ENCODE peak calls at places on chromosomes 4 and X, in six cellular contexts. K is K562, D is HepG2, B is HCT116, W is GM12878, X is H1. Q is an unnamed sample.

GRCh38 chr4:7697821-7698220 is 241.8 kb downstream of the AFAP1 start:
- DNase-seq in D (no peak), B (no peak), K (no peak), W (no peak), X (no peak), Q (no peak)

GRCh38 chr4:90845777-90846176 is 718.6 kb downstream of the CCSER1 start:
- DNase-seq in D (no peak), K (no peak), B (no peak), X (no peak), W (no peak), Q (no peak)

GRCh38 chr4:911221-911751 is 20.8 kb downstream of the GAK start:
- DNase-seq in W (no peak), B (no peak), D (no peak), K (no peak), X (no peak), Q (no peak)

GRCh38 chr4:121034010-121034409 is 38.3 kb downstream of the NDNF start:
- DNase-seq in K (no peak), W (no peak), D (no peak), X (no peak), B (no peak), Q (no peak)

GRCh38 chrX:19964017-19964710 is 26.7 kb downstream of the BCLAF3 start:
- DNase-seq in D (no peak), K (no peak), W (no peak), B (no peak), X (no peak), Q (no peak)

GRCh38 chr4:146846882-146847281 is 98.8 kb downstream of the TTC29 start:
- DNase-seq in W (no peak), D (no peak), X (no peak), K (no peak), B (no peak), Q (no peak)

GRCh38 chrX:40268126-40268525 is 170.4 kb upstream of the BCOR start:
- DNase-seq in B (no peak), X (no peak), D (no peak), W (no peak), K (no peak), Q (no peak)

GRCh38 chr4:181157647-181158046 is 1085.6 kb upstream of the TENM3 start:
- DNase-seq in D (no peak), B (no peak), X (no peak), W (no peak), K (no peak), Q (no peak)

GRCh38 chr4:123750044-123750443 is 353.4 kb downstream of the SPRY1 start:
- DNase-seq in B (no peak), X (peak; percentile 23), D (peak; percentile 87), W (no peak), K (no peak), Q (peak; percentile 57)

DNA sequence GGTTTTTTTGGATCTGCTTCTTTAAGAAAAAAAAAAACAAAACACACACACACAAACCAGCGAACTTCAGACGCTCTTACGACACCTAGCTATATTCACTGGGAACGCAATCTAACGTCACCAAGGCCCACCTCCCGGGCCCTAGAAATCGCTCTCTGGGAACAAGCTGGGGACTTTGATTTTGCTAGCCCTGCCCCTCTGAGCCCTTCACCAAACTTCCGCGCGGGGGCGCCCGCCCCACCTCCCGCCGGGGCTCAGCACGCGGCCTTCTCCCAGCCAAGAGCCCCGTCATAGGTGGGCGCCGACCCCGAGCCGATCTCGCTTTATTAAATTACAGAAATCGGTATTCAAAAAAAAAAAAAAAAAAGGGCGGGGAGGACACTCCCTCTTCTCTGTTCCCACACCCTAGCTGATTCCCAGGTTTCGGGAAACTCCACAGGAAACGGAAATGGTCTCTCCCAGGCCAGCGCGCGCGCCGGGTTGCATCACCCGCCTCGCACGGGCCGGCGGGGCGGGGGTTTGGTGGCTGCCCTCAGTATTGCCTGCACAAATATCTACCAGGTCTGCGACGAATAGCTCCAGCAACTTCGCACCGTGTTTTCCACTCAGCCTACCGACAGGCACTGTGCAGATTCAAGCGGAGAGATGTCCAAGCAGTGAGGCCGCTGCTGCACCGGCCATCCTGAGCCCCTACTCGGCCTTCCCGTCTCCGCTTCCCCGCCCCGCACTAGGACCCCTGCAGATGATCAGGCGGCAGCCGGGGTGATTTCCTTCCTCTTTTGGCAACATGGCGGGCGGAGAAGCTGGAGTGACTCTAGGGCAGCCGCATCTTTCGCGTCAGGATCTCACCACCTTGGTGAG is at the start of gene EIF2S3:
- DNase-seq in D (peak; percentile 91), W (peak; percentile 88), X (peak; percentile 61), K (peak; percentile 85), B (peak; percentile 92), Q (peak; percentile 91)
- H3K4me3 ChIP-seq in D (no peak within 1 kb of the TSS), W (peak within 1 kb of the TSS; percentile 72), X (peak within 1 kb of the TSS; percentile 87), K (no peak within 1 kb of the TSS), B (no peak within 1 kb of the TSS), Q (no peak within 1 kb of the TSS)

GRCh38 chrX:46754450-46755075 is 4.4 kb downstream of the SLC9A7 start:
- DNase-seq in B (no peak), W (peak; percentile 75), D (no peak), X (no peak), K (no peak), Q (no peak)

GRCh38 chrX:46755656-46756055 is 3.3 kb downstream of the SLC9A7 start:
- DNase-seq in W (no peak), K (no peak), D (no peak), B (no peak), X (no peak), Q (no peak)

GRCh38 chrX:46750829-46751228 is 8.1 kb downstream of the SLC9A7 start:
- DNase-seq in K (no peak), B (no peak), D (no peak), W (no peak), X (no peak), Q (no peak)
- H3K4me1 ChIP-seq in K (no peaks in the 10 kb centered on the region), B (peaks cover 2% of the 10 kb centered on the region), D (no peaks in the 10 kb centered on the region), W (peaks cover 3% of the 10 kb centered on the region), X (peaks cover 6% of the 10 kb centered on the region), Q (no peaks in the 10 kb centered on the region)

DNA sequence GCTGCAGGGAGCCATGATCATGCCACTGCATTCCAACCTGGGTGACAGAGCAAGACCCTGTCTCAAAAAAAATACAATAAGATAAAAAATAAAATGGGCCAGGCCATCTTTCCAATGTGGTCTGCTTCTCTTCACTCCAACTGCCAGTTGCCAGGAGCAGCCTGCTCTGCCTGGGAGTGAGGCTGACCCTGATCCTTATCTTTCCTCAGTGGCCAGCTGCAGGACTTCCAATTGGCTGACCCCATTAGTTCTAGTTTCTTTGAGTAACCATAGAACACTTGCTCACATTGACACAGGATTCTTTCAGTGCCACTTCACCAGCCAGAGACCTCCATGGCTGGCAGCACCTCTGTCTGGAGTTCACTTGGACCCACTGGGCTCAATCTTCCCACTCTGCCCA is 258.6 kb downstream of the MID1IP1 start:
- DNase-seq in X (no peak), D (no peak), K (no peak), B (no peak), W (no peak), Q (no peak)
- TF ChIP-seq ZNF274 in X (no peak), D (no peak), K (no peak), B (no peak), W (no peak), Q (no peak)

DNA sequence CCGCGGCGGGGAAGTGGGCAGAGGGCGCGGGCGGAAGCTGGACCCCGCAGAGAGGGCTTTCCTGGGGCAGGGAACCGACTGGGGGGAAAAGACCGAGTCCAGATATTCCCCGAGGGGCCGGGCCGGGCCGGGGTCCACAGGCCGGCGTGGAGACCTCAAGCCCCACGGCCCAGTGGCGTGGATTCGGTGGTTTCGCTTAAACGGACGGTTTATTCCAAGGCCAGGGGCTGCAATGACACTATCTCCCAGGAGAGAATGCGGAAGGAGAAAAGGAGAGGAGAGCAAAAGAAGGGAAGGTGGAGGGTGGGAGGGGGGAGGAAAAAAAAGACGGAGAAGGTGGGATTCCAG is 10.8 kb downstream of the ARX start:
- DNase-seq in K (no peak), X (no peak), D (no peak), W (no peak), B (no peak), Q (no peak)
- H3K4me3 ChIP-seq in K (no peak overlapping the region), X (peak overlapping the region; percentile 10), D (peak overlapping the region; percentile 33), W (no peak overlapping the region), B (no peak overlapping the region), Q (peak overlapping the region; percentile 21)

GRCh38 chr4:41506071-41506470 is 31.9 kb upstream of the LIMCH1 start:
- DNase-seq in B (no peak), W (no peak), X (no peak), D (no peak), K (no peak), Q (no peak)

GRCh38 chr4:41509411-41510008 is 28.4 kb upstream of the LIMCH1 start:
- DNase-seq in B (no peak), K (no peak), D (no peak), W (no peak), X (no peak), Q (no peak)

GRCh38 chr4:41504167-41504566 is 33.8 kb upstream of the LIMCH1 start:
- DNase-seq in D (no peak), X (no peak), W (no peak), B (no peak), K (no peak), Q (no peak)

GRCh38 chr4:41507292-41507933 is 30.5 kb upstream of the LIMCH1 start:
- DNase-seq in K (no peak), D (no peak), W (no peak), B (no peak), X (no peak), Q (no peak)

GRCh38 chr4:41505161-41505653 is 32.8 kb upstream of the LIMCH1 start:
- DNase-seq in B (no peak), D (no peak), X (no peak), K (no peak), W (no peak), Q (no peak)
- H3K4me1 ChIP-seq in B (peaks cover 6% of the 10 kb centered on the region), D (no peaks in the 10 kb centered on the region), X (peaks cover 2% of the 10 kb centered on the region), K (no peaks in the 10 kb centered on the region), W (no peaks in the 10 kb centered on the region), Q (no peaks in the 10 kb centered on the region)

DNA sequence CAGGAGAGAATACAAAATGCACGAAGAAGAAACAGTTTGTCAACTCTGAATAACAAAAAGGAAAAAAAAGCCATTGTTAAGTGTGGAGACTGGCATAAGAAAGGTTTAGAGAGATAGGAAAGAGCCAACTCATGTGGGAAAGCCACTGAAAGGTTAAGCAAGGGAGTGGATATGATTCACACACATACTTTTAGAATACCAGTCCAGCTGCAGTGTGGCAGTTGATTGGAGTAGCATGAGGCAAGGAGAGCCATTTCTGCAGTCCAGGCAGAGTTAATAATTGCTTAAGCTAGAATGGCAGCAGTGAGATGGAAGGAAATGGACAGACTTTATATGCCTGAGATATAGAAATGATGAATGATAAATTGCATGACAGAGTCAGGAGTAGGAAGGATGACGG is 36.9 kb upstream of the ADAD1 start:
- DNase-seq in D (no peak), K (no peak), X (no peak), B (no peak), W (no peak), Q (no peak)
- TF ChIP-seq ZNF274 in D (no peak), K (no peak), X (no peak), B (no peak), W (no peak), Q (no peak)